ENCODE peak calls at places on chromosomes 5 and 9, in eight cellular contexts. I, G, R, W, B, Q, H and E are unnamed samples.

GRCh38 chr9:121340676-121341392 is 29.2 kb downstream of the STOM start:
- DNase-seq in B (no peak), Q (no peak), R (no peak), W (no peak), I (no peak), G (no peak), H (no peak), E (no peak)

GRCh38 chr9:14846871-14847311 is 63.3 kb downstream of the FREM1 start:
- DNase-seq in I (peak; percentile 92), R (peak; percentile 76), H (peak; percentile 68), Q (peak; percentile 32), W (peak; percentile 56), G (no peak), B (peak; percentile 75), E (peak; percentile 29)

GRCh38 chr9:98787766-98788335 is 8.5 kb downstream of the ANKS6 start:
- DNase-seq in I (no peak), B (no peak), R (no peak), W (no peak), Q (no peak), H (peak; percentile 57), G (peak; percentile 95), E (no peak)

GRCh38 chr9:134628354-134628736 is 13.3 kb upstream of the COL5A1 start:
- DNase-seq in R (peak; percentile 34), B (no peak), I (no peak), W (no peak), G (no peak), Q (no peak), H (no peak), E (no peak)

GRCh38 chr5:88879724-88880123 is 3.3 kb downstream of the MEF2C start:
- DNase-seq in Q (no peak), G (no peak), H (no peak), W (no peak), B (no peak), R (no peak), I (no peak), E (no peak)

GRCh38 chr5:129051283-129051682 is 43.3 kb upstream of the ISOC1 start:
- DNase-seq in I (no peak), W (no peak), H (no peak), G (no peak), R (no peak), Q (no peak), B (no peak), E (no peak)

GRCh38 chr5:73814234-73814846 is 188.3 kb downstream of the ARHGEF28 start:
- DNase-seq in W (peak; percentile 14), Q (no peak), R (no peak), B (no peak), I (no peak), G (no peak), H (no peak), E (no peak)

GRCh38 chr9:136244116-136244775 is 1.4 kb downstream of the QSOX2 start:
- DNase-seq in Q (no peak), B (no peak), I (no peak), G (no peak), W (no peak), R (no peak), H (no peak), E (no peak)

GRCh38 chr5:157603333-157604190 is 28.0 kb upstream of the ADAM19 start:
- DNase-seq in Q (no peak), I (no peak), W (no peak), B (no peak), G (no peak), H (no peak), R (no peak), E (no peak)

GRCh38 chr9:103410059-103410458 is 414.9 kb downstream of the CYLC2 start:
- DNase-seq in B (no peak), G (no peak), I (no peak), Q (no peak), W (no peak), H (no peak), R (no peak), E (no peak)

GRCh38 chr5:135309391-135310327 is 89.4 kb downstream of the MACROH2A1 start:
- DNase-seq in G (no peak), Q (no peak), I (no peak), R (no peak), W (no peak), H (no peak), B (no peak), E (no peak)

GRCh38 chr9:13688990-13689600 is 409.6 kb upstream of the MPDZ start:
- DNase-seq in W (no peak), I (peak; percentile 46), G (no peak), Q (no peak), R (no peak), H (no peak), B (no peak), E (no peak)

GRCh38 chr9:33265211-33265885 is 499 bp downstream of the CHMP5 start:
- DNase-seq in G (no peak), B (no peak), Q (no peak), R (peak; percentile 83), H (peak; percentile 72), W (peak; percentile 20), I (no peak), E (peak; percentile 28)

GRCh38 chr5:96509721-96510383 is 76.8 kb upstream of the PCSK1 start:
- DNase-seq in W (no peak), R (no peak), G (no peak), I (no peak), H (no peak), Q (no peak), B (no peak), E (no peak)

GRCh38 chr9:97359147-97359546 is 51.7 kb downstream of the CCDC180 start:
- DNase-seq in R (no peak), I (no peak), B (no peak), Q (no peak), W (peak; percentile 22), G (no peak), H (no peak), E (no peak)

GRCh38 chr9:22425551-22425950 is 21.1 kb upstream of the DMRTA1 start:
- DNase-seq in B (no peak), G (no peak), Q (no peak), W (no peak), R (no peak), I (peak; percentile 27), H (no peak), E (no peak)

GRCh38 chr5:132471944-132472343 is 18.6 kb downstream of the IRF1 start:
- DNase-seq in I (no peak), B (no peak), R (peak; percentile 71), G (no peak), Q (peak; percentile 17), W (peak; percentile 8), H (peak; percentile 57), E (no peak)

GRCh38 chr9:112249277-112249676 is 74.2 kb upstream of the SUSD1 start:
- DNase-seq in W (no peak), I (no peak), B (no peak), R (no peak), G (no peak), H (no peak), Q (no peak), E (no peak)

GRCh38 chr5:43357797-43358196 is 44.6 kb upstream of the HMGCS1 start:
- DNase-seq in R (no peak), Q (no peak), G (no peak), H (no peak), I (no peak), W (no peak), B (no peak), E (no peak)

GRCh38 chr9:78821126-78821822 is 524.3 kb downstream of the PSAT1 start:
- DNase-seq in I (peak; percentile 68), Q (no peak), R (no peak), G (no peak), B (peak; percentile 55), W (no peak), H (no peak), E (no peak)

GRCh38 chr5:139543423-139543991 is 17.6 kb upstream of the UBE2D2 start:
- DNase-seq in W (peak; percentile 81), Q (peak; percentile 55), H (peak; percentile 69), B (peak; percentile 59), G (no peak), R (peak; percentile 94), I (peak; percentile 82), E (peak; percentile 80)

GRCh38 chr5:96597441-96598020 is 64.6 kb upstream of the CAST start:
- DNase-seq in B (no peak), I (no peak), H (no peak), R (no peak), W (no peak), Q (no peak), G (no peak), E (no peak)

GRCh38 chr5:58077966-58078365 is 381.9 kb downstream of the PLK2 start:
- DNase-seq in H (no peak), R (no peak), W (no peak), I (no peak), B (no peak), Q (no peak), G (no peak), E (no peak)

GRCh38 chr5:74851684-74852353 is 14.4 kb downstream of the FAM169A start:
- DNase-seq in Q (no peak), R (no peak), B (no peak), H (no peak), I (no peak), W (no peak), G (no peak), E (no peak)

GRCh38 chr5:74853256-74853655 is 12.9 kb downstream of the FAM169A start:
- DNase-seq in R (no peak), I (no peak), G (no peak), B (no peak), W (no peak), H (no peak), Q (no peak), E (no peak)

GRCh38 chr5:74851026-74851425 is 15.2 kb downstream of the FAM169A start:
- DNase-seq in R (no peak), I (no peak), G (no peak), H (no peak), Q (no peak), B (no peak), W (no peak), E (no peak)

GRCh38 chr5:74848553-74849025 is 17.6 kb downstream of the FAM169A start:
- DNase-seq in W (no peak), R (no peak), B (no peak), I (no peak), Q (no peak), H (no peak), G (no peak), E (no peak)

GRCh38 chr5:74850016-74850415 is 16.2 kb downstream of the FAM169A start:
- DNase-seq in Q (no peak), H (no peak), G (no peak), R (no peak), B (no peak), I (no peak), W (no peak), E (no peak)
- TF ChIP-seq POLR2AphosphoS5 in Q (no peak), H (no peak), G (no peak), R (no peak), B (no peak), I (no peak), W (no peak), E (no peak)

GRCh38 chr5:27491746-27492439 is 453.5 kb upstream of the CDH9 start:
- DNase-seq in Q (no peak), G (no peak), B (no peak), W (no peak), H (no peak), R (no peak), I (no peak), E (no peak)
- H3K4me1 ChIP-seq in Q (no peaks in the 10 kb centered on the region), G (no peaks in the 10 kb centered on the region), B (no peaks in the 10 kb centered on the region), W (no peaks in the 10 kb centered on the region), H (no peaks in the 10 kb centered on the region), R (no peaks in the 10 kb centered on the region), I (no peaks in the 10 kb centered on the region), E (no peaks in the 10 kb centered on the region)

GRCh38 chr9:133453651-133454050 is 6.1 kb upstream of the CACFD1 start:
- DNase-seq in I (no peak), B (no peak), R (no peak), H (no peak), G (no peak), Q (no peak), W (no peak), E (no peak)
- TF ChIP-seq POLR2AphosphoS5 in I (no peak), B (no peak), R (no peak), H (no peak), G (no peak), Q (no peak), W (no peak), E (no peak)

GRCh38 chr9:71746753-71747115 is 21.6 kb downstream of the CEMIP2 start:
- DNase-seq in G (no peak), Q (no peak), B (no peak), R (no peak), W (no peak), H (no peak), I (no peak), E (no peak)
- H3K4me1 ChIP-seq in G (peaks cover 14% of the 10 kb centered on the region), Q (peaks cover 10% of the 10 kb centered on the region), B (peaks cover 4% of the 10 kb centered on the region), R (peaks cover 60% of the 10 kb centered on the region), W (peaks cover 11% of the 10 kb centered on the region), H (no peaks in the 10 kb centered on the region), I (peaks cover 57% of the 10 kb centered on the region), E (peaks cover 57% of the 10 kb centered on the region)